ENCODE peak calls at places on chromosome 21, in eight cellular contexts. One of them, this sample, is unnamed.

GRCh38 chr21:37266515-37267221 is 466 bp downstream of the VPS26C start:
- DNase-seq in upper lobe of right lung: peak
- DNase-seq in A549: peak
- DNase-seq in fibroblast of lung: peak
- DNase-seq in psoas muscle: peak
- DNase-seq in IMR-90: peak
- DNase-seq in lower leg skin: no peak
- DNase-seq in H7: no peak
- DNase-seq in this sample: no peak

GRCh38 chr21:46156378-46156645 is 933 bp upstream of the FTCD start:
- DNase-seq in lower leg skin: no peak
- DNase-seq in upper lobe of right lung: peak
- DNase-seq in IMR-90: no peak
- DNase-seq in fibroblast of lung: no peak
- DNase-seq in A549: no peak
- DNase-seq in psoas muscle: no peak
- DNase-seq in H7: peak
- DNase-seq in this sample: no peak

GRCh38 chr21:41610042-41610839 is 102.3 kb upstream of the TMPRSS2 start:
- DNase-seq in IMR-90: peak
- DNase-seq in A549: peak
- DNase-seq in fibroblast of lung: peak
- DNase-seq in H7: peak
- DNase-seq in lower leg skin: peak
- DNase-seq in psoas muscle: peak
- DNase-seq in upper lobe of right lung: peak
- DNase-seq in this sample: no peak

GRCh38 chr21:37074195-37074510 is 1.1 kb downstream of the TTC3 start:
- DNase-seq in fibroblast of lung: no peak
- DNase-seq in H7: peak
- DNase-seq in psoas muscle: no peak
- DNase-seq in upper lobe of right lung: no peak
- DNase-seq in lower leg skin: no peak
- DNase-seq in IMR-90: no peak
- DNase-seq in A549: peak
- DNase-seq in this sample: no peak

GRCh38 chr21:32687946-32688345 is 39.9 kb downstream of the SYNJ1 start:
- DNase-seq in H7: peak
- DNase-seq in fibroblast of lung: no peak
- DNase-seq in A549: no peak
- DNase-seq in upper lobe of right lung: no peak
- DNase-seq in lower leg skin: no peak
- DNase-seq in psoas muscle: no peak
- DNase-seq in IMR-90: no peak
- DNase-seq in this sample: no peak

GRCh38 chr21:45022348-45022675 is 52.1 kb upstream of the ADARB1 start:
- DNase-seq in IMR-90: no peak
- DNase-seq in lower leg skin: peak
- DNase-seq in H7: no peak
- DNase-seq in A549: no peak
- DNase-seq in fibroblast of lung: no peak
- DNase-seq in upper lobe of right lung: no peak
- DNase-seq in psoas muscle: no peak
- DNase-seq in this sample: no peak

GRCh38 chr21:41706678-41707077 is 60.2 kb downstream of the RIPK4 start:
- DNase-seq in IMR-90: peak
- DNase-seq in fibroblast of lung: peak
- DNase-seq in psoas muscle: no peak
- DNase-seq in H7: no peak
- DNase-seq in A549: peak
- DNase-seq in lower leg skin: no peak
- DNase-seq in upper lobe of right lung: no peak
- DNase-seq in this sample: no peak

GRCh38 chr21:41282412-41282811 is 34.2 kb upstream of the FAM3B start:
- DNase-seq in IMR-90: no peak
- DNase-seq in psoas muscle: no peak
- DNase-seq in fibroblast of lung: no peak
- DNase-seq in lower leg skin: no peak
- DNase-seq in A549: no peak
- DNase-seq in upper lobe of right lung: no peak
- DNase-seq in H7: no peak
- DNase-seq in this sample: no peak

GRCh38 chr21:29056005-29056404 is 17.4 kb downstream of the CCT8 start:
- DNase-seq in IMR-90: peak
- DNase-seq in psoas muscle: no peak
- DNase-seq in H7: no peak
- DNase-seq in A549: peak
- DNase-seq in upper lobe of right lung: no peak
- DNase-seq in fibroblast of lung: peak
- DNase-seq in lower leg skin: no peak
- DNase-seq in this sample: no peak

GRCh38 chr21:45390121-45390751 is 14.7 kb upstream of the COL18A1 start:
- DNase-seq in A549: no peak
- DNase-seq in IMR-90: no peak
- DNase-seq in fibroblast of lung: no peak
- DNase-seq in lower leg skin: peak
- DNase-seq in psoas muscle: peak
- DNase-seq in H7: no peak
- DNase-seq in upper lobe of right lung: peak
- DNase-seq in this sample: no peak

GRCh38 chr21:36061445-36061844 is 1.1 kb upstream of the SETD4 start:
- DNase-seq in lower leg skin: no peak
- DNase-seq in psoas muscle: no peak
- DNase-seq in A549: no peak
- DNase-seq in IMR-90: no peak
- DNase-seq in H7: no peak
- DNase-seq in upper lobe of right lung: no peak
- DNase-seq in fibroblast of lung: no peak
- DNase-seq in this sample: no peak
- H3K4me3 ChIP-seq in lower leg skin: no peak
- H3K4me3 ChIP-seq in psoas muscle: peak
- H3K4me3 ChIP-seq in A549: no peak
- H3K4me3 ChIP-seq in IMR-90: no peak
- H3K4me3 ChIP-seq in H7: no peak
- H3K4me3 ChIP-seq in upper lobe of right lung: no peak
- H3K4me3 ChIP-seq in fibroblast of lung: no peak
- H3K4me3 ChIP-seq in this sample: no peak

GRCh38 chr21:34302496-34302895 is 61.3 kb upstream of the KCNE2 start:
- DNase-seq in H7: no peak
- DNase-seq in upper lobe of right lung: no peak
- DNase-seq in A549: no peak
- DNase-seq in lower leg skin: no peak
- DNase-seq in IMR-90: peak
- DNase-seq in psoas muscle: no peak
- DNase-seq in fibroblast of lung: no peak
- DNase-seq in this sample: no peak

GRCh38 chr21:34296878-34297277 is 66.9 kb upstream of the KCNE2 start:
- DNase-seq in lower leg skin: no peak
- DNase-seq in upper lobe of right lung: no peak
- DNase-seq in psoas muscle: no peak
- DNase-seq in H7: no peak
- DNase-seq in A549: no peak
- DNase-seq in IMR-90: no peak
- DNase-seq in fibroblast of lung: no peak
- DNase-seq in this sample: no peak

GRCh38 chr21:34298797-34299539 is 64.8 kb upstream of the KCNE2 start:
- DNase-seq in upper lobe of right lung: no peak
- DNase-seq in H7: no peak
- DNase-seq in fibroblast of lung: no peak
- DNase-seq in IMR-90: no peak
- DNase-seq in psoas muscle: no peak
- DNase-seq in lower leg skin: peak
- DNase-seq in A549: no peak
- DNase-seq in this sample: no peak
- H3K4me3 ChIP-seq in upper lobe of right lung: no peak
- H3K4me3 ChIP-seq in H7: no peak
- H3K4me3 ChIP-seq in fibroblast of lung: no peak
- H3K4me3 ChIP-seq in IMR-90: no peak
- H3K4me3 ChIP-seq in psoas muscle: no peak
- H3K4me3 ChIP-seq in lower leg skin: no peak
- H3K4me3 ChIP-seq in A549: no peak
- H3K4me3 ChIP-seq in this sample: no peak

GRCh38 chr21:34670220-34670961 is 1.6 kb downstream of the CLIC6 start:
- DNase-seq in fibroblast of lung: peak
- DNase-seq in lower leg skin: no peak
- DNase-seq in IMR-90: no peak
- DNase-seq in A549: no peak
- DNase-seq in H7: peak
- DNase-seq in psoas muscle: peak
- DNase-seq in upper lobe of right lung: peak
- DNase-seq in this sample: no peak
- H3K4me3 ChIP-seq in fibroblast of lung: peak
- H3K4me3 ChIP-seq in lower leg skin: peak
- H3K4me3 ChIP-seq in IMR-90: peak
- H3K4me3 ChIP-seq in A549: peak
- H3K4me3 ChIP-seq in H7: peak
- H3K4me3 ChIP-seq in psoas muscle: peak
- H3K4me3 ChIP-seq in upper lobe of right lung: peak
- H3K4me3 ChIP-seq in this sample: peak

GRCh38 chr21:16514316-16514715 is 784.5 kb downstream of the USP25 start:
- DNase-seq in lower leg skin: no peak
- DNase-seq in H7: no peak
- DNase-seq in IMR-90: no peak
- DNase-seq in upper lobe of right lung: no peak
- DNase-seq in A549: no peak
- DNase-seq in fibroblast of lung: no peak
- DNase-seq in psoas muscle: no peak
- DNase-seq in this sample: no peak

GRCh38 chr21:16519012-16519411 is 789.2 kb downstream of the USP25 start:
- DNase-seq in psoas muscle: no peak
- DNase-seq in fibroblast of lung: no peak
- DNase-seq in upper lobe of right lung: no peak
- DNase-seq in H7: no peak
- DNase-seq in lower leg skin: no peak
- DNase-seq in IMR-90: no peak
- DNase-seq in A549: no peak
- DNase-seq in this sample: no peak

GRCh38 chr21:16522512-16522911 is 792.7 kb downstream of the USP25 start:
- DNase-seq in upper lobe of right lung: no peak
- DNase-seq in H7: no peak
- DNase-seq in lower leg skin: no peak
- DNase-seq in psoas muscle: no peak
- DNase-seq in fibroblast of lung: peak
- DNase-seq in A549: no peak
- DNase-seq in IMR-90: peak
- DNase-seq in this sample: peak

GRCh38 chr21:16517380-16517779 is 787.6 kb downstream of the USP25 start:
- DNase-seq in IMR-90: peak
- DNase-seq in H7: no peak
- DNase-seq in upper lobe of right lung: no peak
- DNase-seq in psoas muscle: no peak
- DNase-seq in fibroblast of lung: no peak
- DNase-seq in lower leg skin: no peak
- DNase-seq in A549: no peak
- DNase-seq in this sample: no peak

GRCh38 chr21:16519656-16520055 is 789.9 kb downstream of the USP25 start:
- DNase-seq in lower leg skin: no peak
- DNase-seq in psoas muscle: no peak
- DNase-seq in upper lobe of right lung: no peak
- DNase-seq in fibroblast of lung: peak
- DNase-seq in IMR-90: no peak
- DNase-seq in H7: no peak
- DNase-seq in A549: no peak
- DNase-seq in this sample: no peak
- H3K4me3 ChIP-seq in lower leg skin: no peak
- H3K4me3 ChIP-seq in psoas muscle: no peak
- H3K4me3 ChIP-seq in upper lobe of right lung: no peak
- H3K4me3 ChIP-seq in fibroblast of lung: no peak
- H3K4me3 ChIP-seq in IMR-90: no peak
- H3K4me3 ChIP-seq in H7: no peak
- H3K4me3 ChIP-seq in A549: no peak
- H3K4me3 ChIP-seq in this sample: no peak

This sample was measured in skeletal muscle cell.